ENCODE peak calls at places on chromosomes 1 and 21, in four cellular contexts. V is GM12878, C is K562, W is HepG2. R is an unnamed sample.

GRCh38 chr1:63116016-63116415 is 206.4 kb upstream of the FOXD3 start:
- DNase-seq in V (no peak), C (no peak), W (no peak), R (no peak)

GRCh38 chr1:19737413-19737812 is 62.3 kb downstream of the TMCO4 start:
- DNase-seq in C (no peak), V (no peak), W (no peak), R (no peak)

GRCh38 chr1:234691567-234691966 is 81.6 kb upstream of the IRF2BP2 start:
- DNase-seq in C (peak; percentile 38), V (no peak), W (no peak), R (no peak)

GRCh38 chr1:14599173-14599754 is 779 bp downstream of the KAZN start:
- DNase-seq in W (no peak), C (peak; percentile 36), V (no peak), R (peak; percentile 28)

GRCh38 chr1:84698718-84699117 is 8.5 kb upstream of the SSX2IP start:
- DNase-seq in W (no peak), C (peak; percentile 20), V (no peak), R (no peak)

GRCh38 chr1:41528726-41529605 is 44.5 kb upstream of the EDN2 start:
- DNase-seq in V (no peak), W (no peak), C (no peak), R (no peak)

GRCh38 chr1:109816975-109817535 is 53.3 kb upstream of the EPS8L3 start:
- DNase-seq in C (no peak), V (no peak), W (no peak), R (no peak)

GRCh38 chr21:41419921-41420862 is 5.8 kb upstream of the MX1 start:
- DNase-seq in V (peak; percentile 39), W (peak; percentile 69), C (peak; percentile 48), R (no peak)

GRCh38 chr1:216632980-216633379 is 90.2 kb downstream of the ESRRG start:
- DNase-seq in W (no peak), C (no peak), V (no peak), R (no peak)

GRCh38 chr1:59016390-59016789 is 232.5 kb upstream of the JUN start:
- DNase-seq in C (no peak), V (no peak), W (no peak), R (peak; percentile 42)

GRCh38 chr21:25375675-25376074 is 231.6 kb downstream of the MRPL39 start:
- DNase-seq in C (no peak), W (no peak), V (no peak), R (no peak)

GRCh38 chr1:157145081-157145480 is 6.9 kb upstream of the ETV3 start:
- DNase-seq in V (no peak), W (no peak), C (no peak), R (no peak)

GRCh38 chr1:77533660-77534295 is 148.7 kb downstream of the ZZZ3 start:
- DNase-seq in C (peak; percentile 75), W (peak; percentile 40), V (no peak), R (peak; percentile 87)

GRCh38 chr1:46817814-46818213 is 19.0 kb downstream of the CYP4B1 start:
- DNase-seq in C (no peak), W (no peak), V (no peak), R (no peak)

GRCh38 chr1:46813858-46814396 is 15.1 kb downstream of the CYP4B1 start:
- DNase-seq in C (no peak), W (no peak), V (no peak), R (no peak)

GRCh38 chr1:46812996-46813857 is 14.4 kb downstream of the CYP4B1 start:
- DNase-seq in W (no peak), C (no peak), V (no peak), R (no peak)

GRCh38 chr1:46816930-46817329 is 18.1 kb downstream of the CYP4B1 start:
- DNase-seq in V (no peak), W (no peak), C (no peak), R (no peak)

DNA sequence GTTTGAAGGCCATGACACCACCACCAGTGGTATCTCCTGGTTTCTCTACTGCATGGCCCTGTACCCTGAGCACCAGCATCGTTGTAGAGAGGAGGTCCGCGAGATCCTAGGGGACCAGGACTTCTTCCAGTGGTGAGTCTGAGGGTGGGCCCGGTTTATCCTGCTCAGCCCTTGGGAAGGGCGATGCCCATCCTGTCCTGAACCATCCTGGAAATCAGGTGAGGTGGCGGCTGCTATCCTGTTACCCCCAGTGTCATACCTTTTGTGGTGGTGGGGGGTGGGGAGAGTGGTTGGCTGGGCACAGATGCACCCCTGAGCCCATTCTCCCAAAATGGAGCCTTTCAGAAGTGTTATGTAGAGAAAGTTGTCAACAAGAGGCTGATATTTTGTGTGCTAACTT is 16.3 kb downstream of the CYP4B1 start:
- DNase-seq in V (no peak), W (no peak), C (no peak), R (no peak)
- TF ChIP-seq FOXM1 in V (no peak), W (no peak), C (no peak), R (no peak)

GRCh38 chr1:224632921-224633321 is 16.8 kb downstream of the CNIH3 start:
- DNase-seq in W (no peak), C (no peak), V (no peak), R (no peak)
- TF ChIP-seq BHLHE40 in W (no peak), C (no peak), V (no peak), R (no peak)

GRCh38 chr1:17024721-17025120 is 13.0 kb upstream of the ATP13A2 start:
- DNase-seq in W (no peak), C (no peak), V (no peak), R (no peak)

GRCh38 chr1:17023573-17023972 is 11.8 kb upstream of the ATP13A2 start:
- DNase-seq in W (no peak), V (no peak), C (no peak), R (no peak)

GRCh38 chr1:17021896-17022295 is 10.2 kb upstream of the ATP13A2 start:
- DNase-seq in W (no peak), V (no peak), C (no peak), R (no peak)

GRCh38 chr1:17020502-17020901 is 8.8 kb upstream of the ATP13A2 start:
- DNase-seq in V (no peak), C (no peak), W (no peak), R (no peak)

DNA sequence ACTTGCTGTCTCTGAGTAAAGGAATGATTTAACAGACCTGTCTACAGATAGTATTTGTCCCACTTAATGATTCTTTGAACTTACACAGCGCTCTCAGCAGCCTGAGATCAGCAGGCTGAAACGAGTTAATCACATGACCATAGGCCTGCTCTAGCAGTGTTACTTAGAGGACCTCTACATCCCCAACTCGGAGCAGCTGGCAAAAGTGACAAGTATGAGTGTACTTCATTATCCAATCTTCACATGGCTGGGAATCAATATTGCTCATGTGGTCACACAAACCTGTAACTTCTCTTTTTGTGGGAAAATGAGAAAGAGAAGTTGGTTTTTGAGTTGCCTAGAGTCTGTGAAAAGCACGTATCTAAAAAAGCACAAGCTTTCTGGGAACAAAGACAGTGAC is 11.4 kb upstream of the ATP13A2 start:
- DNase-seq in W (no peak), V (peak; percentile 49), C (no peak), R (no peak)
- TF ChIP-seq FOXM1 in W (no peak), V (no peak), C (no peak), R (no peak)

GRCh38 chr1:9589144-9589718 is 520 bp downstream of the TMEM201 start:
- DNase-seq in V (no peak), C (no peak), W (no peak), R (peak; percentile 23)
- TF ChIP-seq BHLHE40 in V (peak; percentile 16), C (peak; percentile 20), W (no peak), R (no peak)

GRCh38 chr1:179549368-179549700 is 26.4 kb downstream of the NPHS2 start:
- DNase-seq in W (no peak), V (no peak), C (no peak), R (no peak)

GRCh38 chr1:179554394-179554793 is 21.4 kb downstream of the NPHS2 start:
- DNase-seq in C (no peak), W (no peak), V (no peak), R (no peak)

GRCh38 chr1:179547021-179547535 is 28.7 kb downstream of the NPHS2 start:
- DNase-seq in W (no peak), V (no peak), C (no peak), R (no peak)

GRCh38 chr1:179548666-179549367 is 26.9 kb downstream of the NPHS2 start:
- DNase-seq in W (no peak), V (no peak), C (no peak), R (no peak)

GRCh38 chr1:179550753-179551682 is 24.7 kb downstream of the NPHS2 start:
- DNase-seq in W (peak; percentile 23), V (peak; percentile 26), C (no peak), R (no peak)
- TF ChIP-seq FOXM1 in W (no peak), V (no peak), C (no peak), R (no peak)

GRCh38 chr1:228061411-228062084 is 21.0 kb upstream of the ARF1 start:
- DNase-seq in V (no peak), W (no peak), C (no peak), R (no peak)

GRCh38 chr1:228059536-228060457 is 22.7 kb upstream of the ARF1 start:
- DNase-seq in V (no peak), C (peak; percentile 95), W (no peak), R (peak; percentile 99)

GRCh38 chr1:228060458-228061190 is 21.9 kb upstream of the ARF1 start:
- DNase-seq in C (peak; percentile 49), V (no peak), W (no peak), R (no peak)

GRCh38 chr1:228058172-228058980 is 24.1 kb upstream of the ARF1 start:
- DNase-seq in V (no peak), W (no peak), C (no peak), R (no peak)

GRCh38 chr1:228058981-228059535 is 23.4 kb upstream of the ARF1 start:
- DNase-seq in W (no peak), V (no peak), C (no peak), R (no peak)
- TF ChIP-seq BHLHE40 in W (no peak), V (no peak), C (no peak), R (no peak)

DNA sequence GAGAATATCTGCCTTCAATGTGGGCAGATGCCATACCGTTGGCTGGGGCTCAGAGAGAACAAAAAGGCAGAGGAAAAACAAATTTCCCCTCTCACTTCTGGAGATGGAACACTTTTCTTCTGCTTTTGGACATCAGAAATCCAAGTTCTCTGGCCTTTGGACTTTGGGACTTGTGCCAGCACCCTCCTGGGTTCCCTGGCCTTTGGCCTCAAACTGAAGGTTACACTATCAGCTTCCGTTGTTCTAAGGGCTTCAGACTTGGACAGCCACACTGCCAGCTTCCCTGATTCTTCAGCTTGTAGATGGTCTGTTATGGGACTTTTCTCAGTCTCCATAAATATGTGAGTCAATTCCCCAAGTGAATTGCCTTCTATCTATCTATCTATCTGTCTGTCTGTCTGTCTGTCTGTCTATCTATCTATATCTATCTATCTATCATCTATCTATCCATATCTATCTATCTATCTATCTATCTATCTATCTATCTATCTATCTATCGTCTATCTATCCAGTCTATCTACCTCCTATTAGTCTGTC is 778.1 kb upstream of the TMPRSS15 start:
- DNase-seq in V (no peak), W (no peak), C (no peak), R (no peak)
- TF ChIP-seq FOXM1 in V (no peak), W (no peak), C (no peak), R (no peak)

GRCh38 chr1:93347319-93347899 is 1.7 kb downstream of the DR1 start:
- DNase-seq in C (no peak), V (no peak), W (no peak), R (no peak)

GRCh38 chr1:93344886-93345632 is 648 bp upstream of the DR1 start:
- DNase-seq in C (no peak), W (peak; percentile 31), V (no peak), R (no peak)

GRCh38 chr1:93348104-93348780 is 2.5 kb downstream of the DR1 start:
- DNase-seq in C (no peak), V (no peak), W (no peak), R (no peak)

GRCh38 chr1:93345633-93346471 is at the start of gene DR1:
- DNase-seq in W (peak; percentile 85), C (peak; percentile 93), V (peak; percentile 67), R (peak; percentile 93)

GRCh38 chr1:93346472-93346991 is 825 bp downstream of the DR1 start:
- DNase-seq in V (no peak), C (peak; percentile 39), W (peak; percentile 24), R (peak; percentile 27)
- TF ChIP-seq BHLHE40 in V (peak; percentile 35), C (no peak), W (no peak), R (no peak)